ENCODE peak calls at places on chromosomes 7 and 10, in seven cellular contexts. Z, B, J, P, N, H and T are unnamed samples.
A peak's percentile ranks its signal among the peaks of the same experiment; 100 is the strongest.

GRCh38 chr7:134709197-134709596 is 62.5 kb downstream of the BPGM start:
- DNase-seq in Z (no peak), B (no peak), J (no peak), P (no peak), N (no peak), H (no peak), T (no peak)

GRCh38 chr7:100539436-100540006 is 518 bp downstream of the AGFG2 start:
- DNase-seq in Z (no peak), B (no peak), J (no peak), P (no peak), N (no peak), H (no peak), T (no peak)

GRCh38 chr10:1624240-1624639 is 113.1 kb downstream of the ADARB2 start:
- DNase-seq in Z (no peak), B (no peak), J (no peak), P (no peak), N (no peak), H (no peak), T (no peak)

GRCh38 chr7:141550694-141551079 is 523 bp upstream of the AGK start:
- DNase-seq in Z (no peak), B (no peak), J (peak; percentile 7), P (no peak), N (no peak), H (no peak), T (peak; percentile 49)

GRCh38 chr10:114603943-114604342 is 54.1 kb downstream of the ABLIM1 start:
- DNase-seq in Z (peak; percentile 33), B (no peak), J (peak; percentile 32), P (no peak), N (no peak), H (no peak), T (no peak)

GRCh38 chr10:85612378-85612775 is 754.2 kb downstream of the GRID1 start:
- DNase-seq in Z (no peak), B (no peak), J (no peak), P (no peak), N (no peak), H (peak; percentile 21), T (no peak)

GRCh38 chr10:18437486-18437885 is 213.9 kb downstream of the NSUN6 start:
- DNase-seq in Z (no peak), B (no peak), J (no peak), P (no peak), N (no peak), H (no peak), T (peak; percentile 29)

GRCh38 chr10:99754670-99755069 is 22.6 kb downstream of the CUTC start:
- DNase-seq in Z (no peak), B (no peak), J (no peak), P (no peak), N (no peak), H (no peak), T (peak; percentile 59)

GRCh38 chr7:927031-927671 is 27.3 kb downstream of the ADAP1 start:
- DNase-seq in Z (no peak), B (peak; percentile 12), J (no peak), P (peak; percentile 51), N (peak; percentile 53), H (no peak), T (peak; percentile 26)

GRCh38 chr10:27391916-27392315 is 112.2 kb upstream of the RAB18 start:
- DNase-seq in Z (no peak), B (no peak), J (no peak), P (no peak), N (no peak), H (no peak), T (no peak)

GRCh38 chr7:127594490-127594889 is 954 bp downstream of the FSCN3 start:
- DNase-seq in Z (no peak), B (no peak), J (no peak), P (no peak), N (no peak), H (no peak), T (no peak)

GRCh38 chr10:88077977-88078376 is 214.6 kb downstream of the PTEN start:
- DNase-seq in Z (no peak), B (no peak), J (no peak), P (no peak), N (no peak), H (no peak), T (no peak)

GRCh38 chr7:125611582-125611981 is 682.0 kb upstream of the POT1 start:
- DNase-seq in Z (no peak), B (no peak), J (no peak), P (no peak), N (no peak), H (no peak), T (no peak)

GRCh38 chr7:33876600-33877274 is 28.6 kb upstream of the BMPER start:
- DNase-seq in Z (no peak), B (no peak), J (no peak), P (no peak), N (no peak), H (no peak), T (no peak)

DNA sequence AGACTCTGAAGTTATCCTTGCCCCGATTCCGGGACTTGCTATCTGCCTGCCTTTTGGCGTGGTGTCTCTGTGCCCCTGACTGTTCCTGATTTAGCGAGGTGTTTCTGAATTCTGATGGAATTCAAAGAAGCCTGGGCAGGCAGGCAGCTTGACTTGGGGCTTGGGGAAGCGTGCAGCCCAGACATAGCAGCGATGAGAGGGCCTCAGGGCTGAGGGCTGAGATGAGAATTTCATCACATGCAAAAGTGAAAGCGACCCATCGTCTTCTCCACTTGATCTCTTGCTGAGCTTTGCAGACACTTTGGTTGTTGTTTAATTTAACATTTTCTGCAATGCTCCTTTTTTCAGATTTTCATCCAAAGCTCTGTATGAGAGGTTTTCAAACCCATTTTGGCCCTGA is 57.8 kb downstream of the TCF7L2 start:
- DNase-seq in Z (no peak), B (no peak), J (no peak), P (no peak), N (no peak), H (no peak), T (peak; percentile 64)
- H3K4me1 ChIP-seq in Z (no peaks in the 10 kb centered on the region), B (peaks cover 63% of the 10 kb centered on the region), J (peaks cover 45% of the 10 kb centered on the region), P (no peaks in the 10 kb centered on the region), N (peaks cover 14% of the 10 kb centered on the region), H (no peaks in the 10 kb centered on the region), T (peaks cover 4% of the 10 kb centered on the region)

GRCh38 chr10:77553966-77554365 is 83.6 kb downstream of the KCNMA1 start:
- DNase-seq in Z (no peak), B (no peak), J (no peak), P (no peak), N (no peak), H (no peak), T (no peak)

GRCh38 chr10:77553311-77553710 is 84.3 kb downstream of the KCNMA1 start:
- DNase-seq in Z (no peak), B (no peak), J (no peak), P (no peak), N (no peak), H (no peak), T (no peak)

GRCh38 chr10:77555591-77556212 is 81.9 kb downstream of the KCNMA1 start:
- DNase-seq in Z (no peak), B (no peak), J (no peak), P (no peak), N (no peak), H (no peak), T (no peak)

GRCh38 chr10:77556990-77557601 is 80.5 kb downstream of the KCNMA1 start:
- DNase-seq in Z (no peak), B (no peak), J (peak; percentile 42), P (no peak), N (no peak), H (no peak), T (no peak)

DNA sequence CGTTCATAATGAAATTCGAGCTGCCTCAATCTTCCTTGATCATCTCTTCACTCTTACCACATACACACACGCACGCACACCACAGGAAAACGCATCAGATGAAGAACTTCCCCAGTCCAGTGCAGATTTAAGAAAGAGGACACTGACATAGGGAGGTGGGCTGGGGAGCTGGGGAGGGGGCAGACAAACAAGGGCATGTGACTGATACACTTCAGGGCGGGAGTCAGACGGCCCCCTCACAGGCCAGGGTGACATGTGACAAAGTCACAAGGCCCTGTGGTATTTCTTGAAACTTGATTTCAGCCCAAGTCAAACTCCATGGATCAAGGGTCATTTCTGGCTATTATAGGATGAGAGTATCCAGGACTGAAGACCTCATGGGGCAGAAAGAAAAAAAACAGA is 82.6 kb downstream of the KCNMA1 start:
- DNase-seq in Z (no peak), B (peak; percentile 29), J (no peak), P (no peak), N (no peak), H (no peak), T (no peak)
- H3K4me1 ChIP-seq in Z (no peaks in the 10 kb centered on the region), B (peaks cover 4% of the 10 kb centered on the region), J (peaks cover 43% of the 10 kb centered on the region), P (peaks cover 26% of the 10 kb centered on the region), N (no peaks in the 10 kb centered on the region), H (no peaks in the 10 kb centered on the region), T (no peaks in the 10 kb centered on the region)

DNA sequence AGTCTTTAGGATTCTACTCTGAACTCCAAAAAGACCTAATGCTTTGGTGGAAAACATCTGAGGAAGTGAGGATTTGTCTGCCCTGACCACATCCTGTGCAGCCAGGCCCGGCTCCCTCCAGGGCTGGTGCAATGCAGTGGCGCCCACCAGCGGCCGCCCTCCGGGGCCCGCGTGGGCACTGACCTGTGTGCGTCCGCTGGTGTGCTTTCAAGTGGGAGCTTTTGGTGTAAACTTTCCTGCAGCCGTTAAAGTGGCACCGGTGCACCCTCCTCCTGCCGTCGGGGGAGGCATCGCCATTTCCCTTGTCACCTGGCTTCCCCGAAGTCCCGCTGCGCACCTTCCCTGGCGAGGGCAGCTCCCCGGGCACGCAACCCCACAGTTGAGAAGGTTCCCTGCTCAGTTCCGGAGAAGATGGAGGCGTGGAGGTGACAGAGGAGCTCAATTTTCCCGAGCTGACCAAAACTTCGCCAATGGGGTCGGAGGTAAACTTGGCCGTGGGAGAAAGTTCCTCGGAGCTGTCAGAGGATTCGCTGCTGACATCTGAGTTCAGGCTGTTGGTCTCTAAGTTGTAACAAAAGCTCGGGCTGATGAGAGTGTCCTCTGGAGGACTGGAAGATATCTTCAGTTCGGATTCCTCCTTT is 3.4 kb downstream of the KLF6 start:
- DNase-seq in Z (no peak), B (peak; percentile 42), J (no peak), P (peak; percentile 81), N (peak; percentile 49), H (no peak), T (peak; percentile 85)
- H3K4me1 ChIP-seq in Z (peaks cover 14% of the 10 kb centered on the region), B (peaks cover 50% of the 10 kb centered on the region), J (peaks cover 63% of the 10 kb centered on the region), P (peaks cover 13% of the 10 kb centered on the region), N (peaks cover 13% of the 10 kb centered on the region), H (peaks cover 13% of the 10 kb centered on the region), T (peaks cover 39% of the 10 kb centered on the region)

GRCh38 chr7:121026159-121026558 is 37.6 kb downstream of the CPED1 start:
- DNase-seq in Z (no peak), B (no peak), J (no peak), P (no peak), N (no peak), H (no peak), T (no peak)
- H3K4me1 ChIP-seq in Z (peaks cover 17% of the 10 kb centered on the region), B (peaks cover 63% of the 10 kb centered on the region), J (no peaks in the 10 kb centered on the region), P (peaks cover 5% of the 10 kb centered on the region), N (no peaks in the 10 kb centered on the region), H (no peaks in the 10 kb centered on the region), T (peaks cover 21% of the 10 kb centered on the region)

GRCh38 chr7:135940077-135941075 is 36.8 kb downstream of the MTPN start:
- DNase-seq in Z (no peak), B (no peak), J (no peak), P (no peak), N (no peak), H (no peak), T (no peak)

GRCh38 chr7:135944753-135945152 is 32.4 kb downstream of the MTPN start:
- DNase-seq in Z (no peak), B (no peak), J (no peak), P (no peak), N (no peak), H (no peak), T (no peak)

GRCh38 chr7:135942614-135943013 is 34.5 kb downstream of the MTPN start:
- DNase-seq in Z (no peak), B (no peak), J (no peak), P (no peak), N (no peak), H (no peak), T (no peak)

GRCh38 chr7:135946289-135947055 is 30.7 kb downstream of the MTPN start:
- DNase-seq in Z (no peak), B (no peak), J (no peak), P (no peak), N (no peak), H (no peak), T (no peak)

GRCh38 chr7:135943266-135943889 is 33.8 kb downstream of the MTPN start:
- DNase-seq in Z (no peak), B (no peak), J (no peak), P (no peak), N (no peak), H (no peak), T (no peak)
- H3K4me1 ChIP-seq in Z (peaks cover 15% of the 10 kb centered on the region), B (peaks cover 32% of the 10 kb centered on the region), J (peaks cover 11% of the 10 kb centered on the region), P (no peaks in the 10 kb centered on the region), N (peaks cover 2% of the 10 kb centered on the region), H (peaks cover 20% of the 10 kb centered on the region), T (peaks cover 3% of the 10 kb centered on the region)